ENCODE peak calls at places on chromosomes 12 and 14, in six cellular contexts. U is NAMALWA, D is HEK293T, G is GDM1, R is iris pigment epithelial cell, W is cardiac muscle cell. K is an unnamed sample.
A peak's percentile ranks its signal among the peaks of the same experiment; 100 is the strongest.

GRCh38 chr12:130978785-130979184 is 25.1 kb downstream of the ADGRD1 start:
- DNase-seq in W (no peak), G (no peak), D (no peak), R (no peak), U (no peak), K (no peak)

GRCh38 chr12:113860950-113861349 is 105.2 kb downstream of the RBM19 start:
- DNase-seq in R (peak; percentile 98), U (no peak), D (no peak), G (no peak), W (no peak), K (no peak)

GRCh38 chr12:57086951-57087688 is 1.8 kb upstream of the NAB2 start:
- DNase-seq in U (peak; percentile 80), R (peak; percentile 90), W (peak; percentile 77), D (no peak), G (peak; percentile 86), K (no peak)

GRCh38 chr12:49089831-49090773 is 4.5 kb downstream of the DHH start:
- DNase-seq in U (no peak), R (peak; percentile 45), D (no peak), G (no peak), W (peak; percentile 47), K (no peak)

GRCh38 chr12:72011374-72011773 is 72.7 kb downstream of the TPH2 start:
- DNase-seq in W (no peak), R (peak; percentile 13), D (no peak), G (no peak), U (no peak), K (no peak)

GRCh38 chr12:103799504-103800251 is 41.4 kb downstream of the NT5DC3 start:
- DNase-seq in D (no peak), U (no peak), G (no peak), R (peak; percentile 86), W (no peak), K (peak; percentile 66)

GRCh38 chr14:96095058-96095457 is 55.9 kb downstream of the C14orf132 start:
- DNase-seq in W (no peak), G (no peak), R (no peak), D (no peak), U (no peak), K (no peak)

GRCh38 chr12:102638777-102639176 is 158.4 kb upstream of the IGF1 start:
- DNase-seq in U (no peak), G (no peak), D (no peak), R (peak; percentile 67), W (no peak), K (no peak)

GRCh38 chr14:55074662-55075061 is 23.2 kb downstream of the MAPK1IP1L start:
- DNase-seq in G (no peak), R (peak; percentile 64), W (peak; percentile 19), U (peak; percentile 32), D (no peak), K (no peak)

GRCh38 chr14:105375635-105376057 is 22.7 kb upstream of the TEX22 start:
- DNase-seq in G (peak; percentile 79), D (no peak), R (peak; percentile 32), U (no peak), W (no peak), K (peak; percentile 66)

GRCh38 chr12:131194166-131194565 is 240.5 kb downstream of the ADGRD1 start:
- DNase-seq in G (no peak), D (no peak), U (peak; percentile 66), R (no peak), W (no peak), K (no peak)

GRCh38 chr12:44038411-44038810 is 202.5 kb downstream of the TMEM117 start:
- DNase-seq in W (no peak), U (no peak), D (no peak), G (no peak), R (no peak), K (no peak)

GRCh38 chr12:99920561-99920960 is 64.2 kb downstream of the ANKS1B start:
- DNase-seq in D (no peak), R (no peak), U (peak; percentile 3), G (no peak), W (no peak), K (no peak)

K was measured in dermis microvascular lymphatic vessel endothelial cell.